ENCODE peak calls at places on chromosomes 16 and 17, in five cellular contexts. One of them, this sample, is unnamed.

GRCh38 chr16:84141143-84141670 is 3.8 kb downstream of the HSDL1 start:
- DNase-seq in A549: peak; percentile 38
- DNase-seq in GM12878: no peak
- DNase-seq in endothelial cell of umbilical vein: no peak
- DNase-seq in NB4: peak; percentile 35
- DNase-seq in this sample: no peak

GRCh38 chr17:43702636-43703035 is 40.9 kb upstream of the MEOX1 start:
- DNase-seq in endothelial cell of umbilical vein: no peak
- DNase-seq in GM12878: no peak
- DNase-seq in NB4: peak; percentile 56
- DNase-seq in A549: peak; percentile 72
- DNase-seq in this sample: peak; percentile 62

GRCh38 chr16:15879255-15879804 is 9.1 kb downstream of the CEP20 start:
- DNase-seq in GM12878: no peak
- DNase-seq in A549: peak; percentile 90
- DNase-seq in NB4: peak; percentile 25
- DNase-seq in endothelial cell of umbilical vein: peak; percentile 38
- DNase-seq in this sample: peak; percentile 47

GRCh38 chr16:1979271-1980025 is 1.8 kb downstream of the NOXO1 start:
- DNase-seq in A549: no peak
- DNase-seq in endothelial cell of umbilical vein: no peak
- DNase-seq in NB4: peak; percentile 32
- DNase-seq in GM12878: no peak
- DNase-seq in this sample: peak; percentile 44

GRCh38 chr16:88783391-88784073 is 1.5 kb downstream of the PIEZO1 start:
- DNase-seq in NB4: peak; percentile 74
- DNase-seq in endothelial cell of umbilical vein: peak; percentile 83
- DNase-seq in GM12878: no peak
- DNase-seq in A549: no peak
- DNase-seq in this sample: no peak

GRCh38 chr16:75483222-75483621 is 12.0 kb downstream of the CHST6 start:
- DNase-seq in GM12878: no peak
- DNase-seq in endothelial cell of umbilical vein: no peak
- DNase-seq in A549: no peak
- DNase-seq in NB4: no peak
- DNase-seq in this sample: no peak

GRCh38 chr16:10180771-10181163 is 1.5 kb downstream of the GRIN2A start:
- DNase-seq in A549: peak; percentile 28
- DNase-seq in NB4: no peak
- DNase-seq in endothelial cell of umbilical vein: no peak
- DNase-seq in GM12878: no peak
- DNase-seq in this sample: peak; percentile 65

GRCh38 chr17:76123127-76123499 is 17.9 kb downstream of the FOXJ1 start:
- DNase-seq in NB4: no peak
- DNase-seq in GM12878: no peak
- DNase-seq in endothelial cell of umbilical vein: no peak
- DNase-seq in A549: no peak
- DNase-seq in this sample: no peak

GRCh38 chr17:58112970-58113631 is 29.9 kb downstream of the DYNLL2 start:
- DNase-seq in A549: peak; percentile 78
- DNase-seq in GM12878: peak; percentile 37
- DNase-seq in endothelial cell of umbilical vein: peak; percentile 69
- DNase-seq in NB4: peak; percentile 75
- DNase-seq in this sample: peak; percentile 70

GRCh38 chr16:85765767-85766166 is 14.9 kb upstream of the C16orf74 start:
- DNase-seq in NB4: no peak
- DNase-seq in A549: no peak
- DNase-seq in GM12878: no peak
- DNase-seq in endothelial cell of umbilical vein: no peak
- DNase-seq in this sample: no peak

GRCh38 chr16:27222499-27223225 is 19.3 kb downstream of the KDM8 start:
- DNase-seq in endothelial cell of umbilical vein: no peak
- DNase-seq in NB4: no peak
- DNase-seq in GM12878: no peak
- DNase-seq in A549: no peak
- DNase-seq in this sample: no peak

GRCh38 chr16:880471-881171 is 80.1 kb upstream of the GNG13 start:
- DNase-seq in endothelial cell of umbilical vein: no peak
- DNase-seq in GM12878: no peak
- DNase-seq in NB4: no peak
- DNase-seq in A549: no peak
- DNase-seq in this sample: no peak

GRCh38 chr17:21495281-21495680 is 119.1 kb downstream of the KCNJ12 start:
- DNase-seq in A549: no peak
- DNase-seq in endothelial cell of umbilical vein: no peak
- DNase-seq in NB4: no peak
- DNase-seq in GM12878: no peak
- DNase-seq in this sample: no peak

GRCh38 chr16:4392382-4393242 is 21.0 kb downstream of the VASN start:
- DNase-seq in GM12878: no peak
- DNase-seq in endothelial cell of umbilical vein: no peak
- DNase-seq in NB4: no peak
- DNase-seq in A549: no peak
- DNase-seq in this sample: no peak

GRCh38 chr17:40550608-40551007 is 14.7 kb downstream of the CCR7 start:
- DNase-seq in A549: no peak
- DNase-seq in GM12878: no peak
- DNase-seq in endothelial cell of umbilical vein: no peak
- DNase-seq in NB4: peak; percentile 56
- DNase-seq in this sample: no peak

GRCh38 chr17:46772013-46772878 is 46.2 kb downstream of the WNT3 start:
- DNase-seq in NB4: peak; percentile 49
- DNase-seq in GM12878: no peak
- DNase-seq in endothelial cell of umbilical vein: peak; percentile 16
- DNase-seq in A549: peak; percentile 56
- DNase-seq in this sample: no peak

GRCh38 chr17:64385187-64386083 is 5.2 kb downstream of the PECAM1 start:
- DNase-seq in A549: peak; percentile 53
- DNase-seq in endothelial cell of umbilical vein: peak; percentile 96
- DNase-seq in GM12878: peak; percentile 66
- DNase-seq in NB4: peak; percentile 93
- DNase-seq in this sample: peak; percentile 62

GRCh38 chr17:82236142-82236971 is 7.5 kb downstream of the SLC16A3 start:
- DNase-seq in NB4: peak; percentile 73
- DNase-seq in A549: peak; percentile 80
- DNase-seq in GM12878: no peak
- DNase-seq in endothelial cell of umbilical vein: peak; percentile 45
- DNase-seq in this sample: peak; percentile 87

GRCh38 chr16:1941162-1941923 is 1.7 kb downstream of the MSRB1 start:
- DNase-seq in NB4: no peak
- DNase-seq in GM12878: no peak
- DNase-seq in endothelial cell of umbilical vein: no peak
- DNase-seq in A549: no peak
- DNase-seq in this sample: peak; percentile 66

GRCh38 chr17:68820825-68821481 is 134.2 kb downstream of the ABCA8 start:
- DNase-seq in GM12878: no peak
- DNase-seq in NB4: no peak
- DNase-seq in A549: no peak
- DNase-seq in endothelial cell of umbilical vein: peak; percentile 6
- DNase-seq in this sample: no peak

GRCh38 chr17:81020767-81021497 is 14.0 kb upstream of the BAIAP2 start:
- DNase-seq in A549: no peak
- DNase-seq in NB4: no peak
- DNase-seq in endothelial cell of umbilical vein: no peak
- DNase-seq in GM12878: no peak
- DNase-seq in this sample: peak; percentile 64

GRCh38 chr16:15592324-15592723 is 50.6 kb downstream of the MARF1 start:
- DNase-seq in A549: no peak
- DNase-seq in endothelial cell of umbilical vein: no peak
- DNase-seq in NB4: peak; percentile 25
- DNase-seq in GM12878: no peak
- DNase-seq in this sample: no peak

GRCh38 chr17:47621293-47622178 is 28.2 kb upstream of the KPNB1 start:
- DNase-seq in GM12878: no peak
- DNase-seq in A549: peak; percentile 91
- DNase-seq in NB4: peak; percentile 11
- DNase-seq in endothelial cell of umbilical vein: peak; percentile 80
- DNase-seq in this sample: no peak

GRCh38 chr16:82044585-82044911 is 9.5 kb downstream of the HSD17B2 start:
- DNase-seq in GM12878: no peak
- DNase-seq in endothelial cell of umbilical vein: no peak
- DNase-seq in NB4: no peak
- DNase-seq in A549: no peak
- DNase-seq in this sample: no peak

GRCh38 chr16:55297910-55298175 is 26.2 kb upstream of the IRX6 start:
- DNase-seq in GM12878: no peak
- DNase-seq in NB4: no peak
- DNase-seq in A549: no peak
- DNase-seq in endothelial cell of umbilical vein: no peak
- DNase-seq in this sample: no peak

GRCh38 chr17:76351526-76352071 is 2.1 kb downstream of the PRPSAP1 start:
- DNase-seq in GM12878: no peak
- DNase-seq in NB4: no peak
- DNase-seq in endothelial cell of umbilical vein: peak; percentile 52
- DNase-seq in A549: no peak
- DNase-seq in this sample: no peak

DNA sequence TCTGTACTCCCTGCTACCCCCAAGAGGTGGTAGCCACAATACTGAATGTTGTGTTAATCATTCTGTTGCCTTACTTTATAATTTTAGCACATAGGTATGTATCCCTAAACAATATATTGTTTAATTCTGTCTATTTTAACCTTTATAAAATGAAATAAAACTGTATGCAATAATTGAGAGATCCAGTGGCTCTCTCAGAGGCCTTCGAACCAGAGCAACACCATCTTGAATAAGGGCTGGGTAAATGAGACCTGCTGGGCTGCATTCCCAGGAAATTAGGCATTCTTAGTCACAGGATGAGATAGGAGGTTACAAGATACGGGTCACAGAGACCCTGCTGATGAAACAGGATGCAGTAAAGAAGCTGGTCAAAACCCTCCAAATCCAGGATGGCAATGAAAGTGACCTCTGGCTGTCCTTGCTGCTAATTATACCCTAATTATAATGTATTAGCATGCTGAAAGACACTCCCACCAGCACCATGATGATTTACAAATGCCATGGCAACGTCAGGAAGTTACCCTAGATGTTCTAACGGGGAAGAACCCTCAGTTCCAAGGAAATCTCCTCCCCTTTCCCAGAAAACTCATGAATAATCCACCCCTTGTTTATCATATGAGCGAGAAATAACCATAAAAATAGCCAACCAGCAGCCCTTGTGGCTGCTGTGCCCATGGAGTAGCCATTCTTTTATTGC is 2.0 kb upstream of the CANT1 start:
- DNase-seq in A549: no peak
- DNase-seq in GM12878: no peak
- DNase-seq in endothelial cell of umbilical vein: peak; percentile 83
- DNase-seq in NB4: no peak
- DNase-seq in this sample: no peak
- TF ChIP-seq MYC in A549: no peak
- TF ChIP-seq MYC in GM12878: no peak
- TF ChIP-seq MYC in endothelial cell of umbilical vein: no peak
- TF ChIP-seq MYC in NB4: no peak
- TF ChIP-seq MYC in this sample: peak; percentile 88

DNA sequence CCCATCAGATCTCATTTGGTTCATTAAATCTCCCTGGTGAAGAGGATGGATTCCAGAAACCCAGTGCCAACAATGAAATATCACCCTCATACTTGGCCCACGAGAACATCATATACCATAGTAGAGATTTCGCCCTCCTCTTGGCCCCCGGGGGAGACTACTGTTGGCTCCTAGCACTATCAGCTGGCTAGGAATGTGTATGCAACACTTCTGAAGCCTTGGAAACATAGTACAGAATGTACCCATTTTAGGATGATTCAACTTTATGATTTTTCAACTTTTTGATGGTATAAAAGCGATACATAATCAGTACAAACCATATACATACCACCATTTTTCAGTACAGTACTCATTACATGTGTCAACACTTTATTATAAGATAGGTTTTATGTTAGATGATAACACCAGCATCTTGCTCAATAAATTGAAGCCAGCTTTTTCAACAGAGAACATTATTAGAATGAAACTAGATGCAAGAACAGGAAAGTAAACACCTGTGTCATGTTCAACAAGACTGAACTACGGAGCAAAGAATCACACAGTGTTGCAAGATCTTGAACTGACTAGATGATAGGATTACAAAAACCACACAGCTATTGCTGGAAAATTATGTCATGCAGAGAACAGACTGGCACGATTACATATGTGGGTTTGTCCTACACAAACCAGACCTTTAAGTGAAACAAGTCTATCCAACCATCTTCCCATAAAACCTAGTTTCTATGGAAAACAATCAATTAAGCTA is 17.2 kb downstream of the RSL1D1 start:
- DNase-seq in GM12878: no peak
- DNase-seq in endothelial cell of umbilical vein: no peak
- DNase-seq in A549: no peak
- DNase-seq in NB4: peak; percentile 73
- DNase-seq in this sample: no peak
- TF ChIP-seq MYC in GM12878: no peak
- TF ChIP-seq MYC in endothelial cell of umbilical vein: no peak
- TF ChIP-seq MYC in A549: no peak
- TF ChIP-seq MYC in NB4: no peak
- TF ChIP-seq MYC in this sample: no peak

DNA sequence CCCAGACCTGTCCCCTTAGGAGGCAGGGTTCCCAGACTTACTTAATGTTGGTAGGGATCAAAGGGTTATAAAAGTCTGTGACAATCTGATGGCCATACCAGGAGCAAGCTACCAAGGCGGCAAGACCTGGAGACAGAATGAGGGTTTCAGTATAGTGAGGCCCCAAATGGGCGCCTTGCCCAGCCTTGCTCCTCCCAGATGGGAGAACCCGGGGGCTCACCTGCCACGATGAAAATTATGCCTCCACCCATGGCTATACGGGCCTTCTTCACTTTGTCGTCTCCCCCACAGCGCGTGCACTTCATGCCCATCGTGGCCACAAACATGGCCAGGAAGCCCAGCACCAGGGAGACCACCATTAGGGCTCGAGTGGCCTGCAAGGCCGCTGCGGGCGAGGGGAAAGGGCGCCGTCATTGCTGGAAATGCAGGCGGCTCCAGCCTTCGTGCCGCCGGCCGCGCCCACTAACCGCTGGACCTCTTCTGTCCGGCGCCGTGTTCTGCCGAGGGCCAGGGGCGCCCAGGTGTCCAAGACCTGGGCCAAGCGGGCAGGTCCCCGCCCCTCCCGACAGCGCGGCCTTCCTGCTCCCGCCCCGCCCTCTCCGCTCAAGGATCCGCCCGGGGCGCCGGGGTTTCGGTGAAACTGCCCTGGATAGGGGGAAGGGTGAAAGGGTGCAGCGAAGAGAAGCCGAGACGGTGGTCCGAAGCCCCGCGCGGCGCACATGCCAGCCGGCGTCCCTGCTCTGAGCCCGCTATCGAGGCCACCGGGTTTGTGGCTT is 1.5 kb downstream of the CLDN7 start:
- DNase-seq in NB4: no peak
- DNase-seq in endothelial cell of umbilical vein: no peak
- DNase-seq in A549: no peak
- DNase-seq in GM12878: no peak
- DNase-seq in this sample: no peak
- TF ChIP-seq MYC in NB4: no peak
- TF ChIP-seq MYC in endothelial cell of umbilical vein: no peak
- TF ChIP-seq MYC in A549: no peak
- TF ChIP-seq MYC in GM12878: no peak
- TF ChIP-seq MYC in this sample: no peak

DNA sequence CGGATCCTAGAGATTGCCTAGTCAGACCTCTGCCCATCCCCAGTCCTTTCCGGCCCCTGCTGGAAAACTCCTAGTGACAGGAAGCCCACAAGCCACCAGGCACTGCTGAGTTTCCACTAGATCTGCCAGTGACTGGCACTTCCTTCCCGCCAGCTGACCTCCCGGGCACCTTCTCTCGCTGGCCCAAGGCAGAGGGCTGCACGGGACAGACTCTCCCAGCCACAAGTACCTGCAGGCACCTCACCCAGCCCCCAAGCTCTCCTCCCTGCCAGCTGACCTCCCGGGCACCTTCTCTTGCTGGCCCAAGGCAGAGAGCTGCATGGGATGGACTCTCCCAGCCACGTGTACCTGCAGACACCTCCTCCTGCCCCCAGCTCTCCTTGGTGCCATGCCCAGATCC is 66.3 kb upstream of the DOC2B start:
- DNase-seq in GM12878: no peak
- DNase-seq in A549: no peak
- DNase-seq in NB4: no peak
- DNase-seq in endothelial cell of umbilical vein: no peak
- DNase-seq in this sample: no peak
- TF ChIP-seq MYC in GM12878: no peak
- TF ChIP-seq MYC in A549: no peak
- TF ChIP-seq MYC in NB4: no peak
- TF ChIP-seq MYC in endothelial cell of umbilical vein: no peak
- TF ChIP-seq MYC in this sample: no peak